ENCODE peak calls at places on chromosomes 4 and X, in six cellular contexts. U is RPMI8226; Y is DMS 273 treated with DMSO at 0.1 percent for 48 hours; N is endothelial cell; X is activated CD4-positive, alpha-beta T cell treated with anti-CD3 and anti-CD28 coated beads, Interleukin-2, amount 10 ng/mL, durations not matched to agents 7 days and 5 days; V is immature natural killer cell. D is an unnamed sample.
A peak's percentile ranks its signal among the peaks of the same experiment; 100 is the strongest.

GRCh38 chr4:87863486-87863885 is 30.7 kb downstream of the MEPE start:
- DNase-seq in V (no peak), X (no peak), Y (no peak), N (no peak), U (no peak), D (no peak)

GRCh38 chrX:106397788-106398538 is 213.8 kb upstream of the RADX start:
- DNase-seq in X (no peak), U (no peak), Y (no peak), V (no peak), N (no peak), D (no peak)

GRCh38 chr4:133150643-133151300 is 1.7 kb downstream of the PCDH10 start:
- DNase-seq in U (no peak), N (peak; percentile 35), V (no peak), X (no peak), Y (no peak), D (peak; percentile 24)

GRCh38 chr4:97394653-97395052 is 748.6 kb downstream of the STPG2 start:
- DNase-seq in Y (no peak), V (no peak), U (no peak), X (no peak), N (no peak), D (no peak)

GRCh38 chr4:143617994-143618679 is 82.3 kb downstream of the FREM3 start:
- DNase-seq in V (no peak), Y (no peak), N (no peak), X (no peak), U (no peak), D (peak; percentile 3)

GRCh38 chrX:78747471-78747870 is at the start of gene LPAR4:
- DNase-seq in X (no peak), N (peak; percentile 14), V (no peak), U (no peak), Y (no peak), D (no peak)

GRCh38 chr4:158814207-158814606 is 45.4 kb downstream of the FNIP2 start:
- DNase-seq in V (no peak), N (no peak), U (no peak), Y (no peak), X (no peak), D (no peak)

GRCh38 chr4:6225469-6225868 is 25.1 kb upstream of the JAKMIP1 start:
- DNase-seq in V (no peak), U (peak; percentile 44), X (peak; percentile 41), Y (no peak), N (peak; percentile 67), D (peak; percentile 13)

GRCh38 chr4:153538408-153539057 is 72.4 kb downstream of the TMEM131L start:
- DNase-seq in U (no peak), N (no peak), X (no peak), Y (no peak), V (no peak), D (no peak)

GRCh38 chr4:75718529-75718928 is 5.8 kb upstream of the USO1 start:
- DNase-seq in Y (no peak), X (no peak), U (no peak), V (no peak), N (no peak), D (peak; percentile 24)

GRCh38 chrX:74009041-74009440 is 294.9 kb upstream of the ZCCHC13 start:
- DNase-seq in V (no peak), U (no peak), X (no peak), Y (no peak), N (no peak), D (peak; percentile 73)

GRCh38 chr4:77605210-77605902 is at the start of gene CXCL13:
- DNase-seq in Y (no peak), N (no peak), U (no peak), V (no peak), X (no peak), D (no peak)

GRCh38 chr4:71729856-71730255 is 54.0 kb downstream of the GC start:
- DNase-seq in U (no peak), V (no peak), Y (peak; percentile 54), N (no peak), X (no peak), D (no peak)

GRCh38 chr4:25842229-25842840 is 20.5 kb downstream of the SEL1L3 start:
- DNase-seq in N (no peak), U (no peak), X (peak; percentile 63), Y (no peak), V (peak; percentile 14), D (no peak)

GRCh38 chr4:25925486-25926201 is 11.6 kb downstream of the SMIM20 start:
- DNase-seq in Y (no peak), U (peak; percentile 34), X (peak; percentile 39), V (no peak), N (peak; percentile 64), D (peak; percentile 27)

GRCh38 chrX:153933751-153934472 is 925 bp downstream of the NAA10 start:
- DNase-seq in V (no peak), U (no peak), X (no peak), Y (no peak), N (no peak), D (no peak)

GRCh38 chr4:14513471-14513870 is 488.8 kb upstream of the CPEB2 start:
- DNase-seq in X (no peak), V (no peak), U (no peak), Y (no peak), N (no peak), D (peak; percentile 29)

GRCh38 chr4:128512767-128513322 is 225.2 kb upstream of the PGRMC2 start:
- DNase-seq in Y (no peak), U (no peak), V (no peak), N (no peak), X (no peak), D (peak; percentile 54)

GRCh38 chrX:97685753-97686152 is 802.0 kb downstream of the RPA4 start:
- DNase-seq in X (peak; percentile 18), N (peak; percentile 3), Y (no peak), V (no peak), U (peak; percentile 34), D (peak; percentile 40)

GRCh38 chrX:41522071-41522470 is 74.9 kb downstream of the NYX start:
- DNase-seq in V (no peak), X (no peak), Y (no peak), N (no peak), U (no peak), D (no peak)

GRCh38 chrX:13658602-13659001 is 5.7 kb downstream of the TCEANC start:
- DNase-seq in V (peak; percentile 51), N (no peak), Y (peak; percentile 24), U (peak; percentile 67), X (peak; percentile 38), D (peak; percentile 59)

GRCh38 chrX:129359269-129359668 is 164.0 kb downstream of the SMARCA1 start:
- DNase-seq in Y (no peak), U (peak; percentile 12), X (no peak), N (no peak), V (no peak), D (peak; percentile 1)

GRCh38 chr4:122826596-122827257 is at the start of gene FGF2:
- DNase-seq in V (peak; percentile 14), U (peak; percentile 15), N (peak; percentile 60), X (no peak), Y (no peak), D (peak; percentile 35)

GRCh38 chrX:147498796-147499195 is 412.9 kb upstream of the FMR1 start:
- DNase-seq in U (no peak), Y (no peak), X (no peak), N (no peak), V (no peak), D (no peak)